ENCODE peak calls at places on chromosome 14, in nine cellular contexts. One of them, this sample, is unnamed.

GRCh38 chr14:67863223-67863622 is 43.6 kb downstream of the RAD51B start:
- DNase-seq in RWPE2: no peak
- DNase-seq in spleen: no peak
- DNase-seq in upper lobe of right lung: no peak
- DNase-seq in tibial nerve: no peak
- DNase-seq in ascending aorta: no peak
- DNase-seq in A549: no peak
- DNase-seq in fibroblast of lung: no peak
- DNase-seq in IMR-90: no peak
- DNase-seq in this sample: no peak

GRCh38 chr14:82963756-82964155 is 1430.1 kb upstream of the SEL1L start:
- DNase-seq in RWPE2: no peak
- DNase-seq in spleen: no peak
- DNase-seq in upper lobe of right lung: no peak
- DNase-seq in tibial nerve: no peak
- DNase-seq in ascending aorta: no peak
- DNase-seq in A549: no peak
- DNase-seq in fibroblast of lung: no peak
- DNase-seq in IMR-90: no peak
- DNase-seq in this sample: no peak

GRCh38 chr14:67556671-67557070 is 23.6 kb downstream of the PLEKHH1 start:
- DNase-seq in RWPE2: no peak
- DNase-seq in spleen: no peak
- DNase-seq in upper lobe of right lung: no peak
- DNase-seq in tibial nerve: no peak
- DNase-seq in ascending aorta: no peak
- DNase-seq in A549: no peak
- DNase-seq in fibroblast of lung: no peak
- DNase-seq in IMR-90: no peak
- DNase-seq in this sample: no peak

GRCh38 chr14:59301354-59301753 is 112.9 kb downstream of the DAAM1 start:
- DNase-seq in RWPE2: no peak
- DNase-seq in spleen: peak
- DNase-seq in upper lobe of right lung: no peak
- DNase-seq in tibial nerve: no peak
- DNase-seq in ascending aorta: no peak
- DNase-seq in A549: no peak
- DNase-seq in fibroblast of lung: no peak
- DNase-seq in IMR-90: no peak
- DNase-seq in this sample: peak

GRCh38 chr14:102775855-102776760 is 1.1 kb upstream of the TRAF3 start:
- DNase-seq in RWPE2: no peak
- DNase-seq in spleen: peak
- DNase-seq in upper lobe of right lung: no peak
- DNase-seq in tibial nerve: no peak
- DNase-seq in ascending aorta: no peak
- DNase-seq in A549: no peak
- DNase-seq in fibroblast of lung: peak
- DNase-seq in IMR-90: peak
- DNase-seq in this sample: no peak

GRCh38 chr14:77622562-77622961 is 6.1 kb upstream of the SPTLC2 start:
- DNase-seq in RWPE2: no peak
- DNase-seq in spleen: no peak
- DNase-seq in upper lobe of right lung: peak
- DNase-seq in tibial nerve: no peak
- DNase-seq in ascending aorta: no peak
- DNase-seq in A549: no peak
- DNase-seq in fibroblast of lung: no peak
- DNase-seq in IMR-90: no peak
- DNase-seq in this sample: no peak

GRCh38 chr14:56118611-56119181 is 485 bp downstream of the PELI2 start:
- DNase-seq in RWPE2: no peak
- DNase-seq in spleen: peak
- DNase-seq in upper lobe of right lung: peak
- DNase-seq in tibial nerve: peak
- DNase-seq in ascending aorta: no peak
- DNase-seq in A549: no peak
- DNase-seq in fibroblast of lung: no peak
- DNase-seq in IMR-90: no peak
- DNase-seq in this sample: no peak

GRCh38 chr14:85501751-85502150 is 28.2 kb upstream of the FLRT2 start:
- DNase-seq in RWPE2: no peak
- DNase-seq in spleen: no peak
- DNase-seq in upper lobe of right lung: no peak
- DNase-seq in tibial nerve: no peak
- DNase-seq in ascending aorta: no peak
- DNase-seq in A549: no peak
- DNase-seq in fibroblast of lung: no peak
- DNase-seq in IMR-90: no peak
- DNase-seq in this sample: no peak

GRCh38 chr14:39232554-39233415 is 930 bp upstream of the MIA2 start:
- DNase-seq in RWPE2: no peak
- DNase-seq in spleen: no peak
- DNase-seq in upper lobe of right lung: peak
- DNase-seq in tibial nerve: no peak
- DNase-seq in ascending aorta: no peak
- DNase-seq in A549: no peak
- DNase-seq in fibroblast of lung: peak
- DNase-seq in IMR-90: peak
- DNase-seq in this sample: peak

GRCh38 chr14:37048666-37049071 is 123.7 kb downstream of the SLC25A21 start:
- DNase-seq in RWPE2: no peak
- DNase-seq in spleen: no peak
- DNase-seq in upper lobe of right lung: no peak
- DNase-seq in tibial nerve: no peak
- DNase-seq in ascending aorta: no peak
- DNase-seq in A549: no peak
- DNase-seq in fibroblast of lung: peak
- DNase-seq in IMR-90: peak
- DNase-seq in this sample: no peak

GRCh38 chr14:106883218-106883692 is 1356.9 kb downstream of the TMEM121 start:
- DNase-seq in RWPE2: no peak
- DNase-seq in spleen: peak
- DNase-seq in upper lobe of right lung: no peak
- DNase-seq in tibial nerve: no peak
- DNase-seq in ascending aorta: no peak
- DNase-seq in A549: no peak
- DNase-seq in fibroblast of lung: no peak
- DNase-seq in IMR-90: no peak
- DNase-seq in this sample: peak

GRCh38 chr14:59359451-59360124 is 105.6 kb downstream of the GPR135 start:
- DNase-seq in RWPE2: no peak
- DNase-seq in spleen: no peak
- DNase-seq in upper lobe of right lung: no peak
- DNase-seq in tibial nerve: no peak
- DNase-seq in ascending aorta: no peak
- DNase-seq in A549: no peak
- DNase-seq in fibroblast of lung: peak
- DNase-seq in IMR-90: no peak
- DNase-seq in this sample: no peak

GRCh38 chr14:64673748-64674147 is 30.5 kb upstream of the PLEKHG3 start:
- DNase-seq in RWPE2: no peak
- DNase-seq in spleen: peak
- DNase-seq in upper lobe of right lung: no peak
- DNase-seq in tibial nerve: no peak
- DNase-seq in ascending aorta: no peak
- DNase-seq in A549: no peak
- DNase-seq in fibroblast of lung: peak
- DNase-seq in IMR-90: no peak
- DNase-seq in this sample: peak

GRCh38 chr14:58572092-58572853 is 65.5 kb upstream of the DACT1 start:
- DNase-seq in RWPE2: no peak
- DNase-seq in spleen: no peak
- DNase-seq in upper lobe of right lung: no peak
- DNase-seq in tibial nerve: no peak
- DNase-seq in ascending aorta: no peak
- DNase-seq in A549: peak
- DNase-seq in fibroblast of lung: peak
- DNase-seq in IMR-90: peak
- DNase-seq in this sample: no peak

GRCh38 chr14:74575507-74575906 is 36.5 kb downstream of the LTBP2 start:
- DNase-seq in RWPE2: no peak
- DNase-seq in spleen: peak
- DNase-seq in upper lobe of right lung: no peak
- DNase-seq in tibial nerve: no peak
- DNase-seq in ascending aorta: no peak
- DNase-seq in A549: no peak
- DNase-seq in fibroblast of lung: no peak
- DNase-seq in IMR-90: no peak
- DNase-seq in this sample: no peak
- H3K27ac ChIP-seq in RWPE2: peak
- H3K27ac ChIP-seq in spleen: no peak
- H3K27ac ChIP-seq in upper lobe of right lung: peak
- H3K27ac ChIP-seq in tibial nerve: peak
- H3K27ac ChIP-seq in ascending aorta: peak
- H3K27ac ChIP-seq in A549: peak
- H3K27ac ChIP-seq in fibroblast of lung: peak
- H3K27ac ChIP-seq in IMR-90: peak
- H3K27ac ChIP-seq in this sample: no peak

DNA sequence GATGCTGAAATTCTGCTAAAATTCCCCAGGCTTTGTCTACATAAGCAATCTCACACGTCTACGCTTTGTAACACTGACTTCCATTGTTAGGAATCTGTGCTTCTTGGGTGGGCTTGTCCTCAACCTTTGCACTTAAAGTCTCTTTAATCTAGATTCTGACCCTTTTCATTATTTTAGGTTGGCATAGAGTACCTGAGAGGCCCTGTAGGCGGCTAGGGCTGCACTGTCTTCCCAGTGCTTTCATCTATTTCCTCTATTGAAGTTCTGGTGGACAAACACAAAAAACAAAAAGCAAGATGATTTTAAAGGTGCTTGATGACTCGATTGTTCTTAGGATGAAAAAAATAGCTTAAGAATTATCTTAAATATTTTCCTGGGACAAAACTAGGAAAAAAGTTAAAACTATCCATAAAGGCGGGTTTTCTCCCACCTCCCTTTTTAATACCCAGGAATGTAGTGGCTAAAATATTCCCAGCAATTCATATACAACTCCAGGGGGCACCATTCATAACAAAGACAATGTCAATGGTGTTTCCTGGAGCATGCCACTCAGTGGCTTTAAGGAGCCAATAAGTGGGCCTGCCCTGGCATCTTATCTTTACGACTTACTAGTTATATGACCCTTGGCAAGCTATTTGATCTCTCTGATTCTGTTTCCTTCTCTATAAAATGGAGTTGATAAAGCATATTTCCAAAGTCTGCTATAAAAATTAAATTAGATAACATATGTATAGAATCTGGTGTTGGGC is 197.5 kb downstream of the STXBP6 start:
- DNase-seq in RWPE2: no peak
- DNase-seq in spleen: no peak
- DNase-seq in upper lobe of right lung: no peak
- DNase-seq in tibial nerve: no peak
- DNase-seq in ascending aorta: no peak
- DNase-seq in A549: no peak
- DNase-seq in fibroblast of lung: no peak
- DNase-seq in IMR-90: no peak
- DNase-seq in this sample: no peak
- TF ChIP-seq CTCF in RWPE2: no peak
- TF ChIP-seq CTCF in spleen: no peak
- TF ChIP-seq CTCF in upper lobe of right lung: no peak
- TF ChIP-seq CTCF in tibial nerve: no peak
- TF ChIP-seq CTCF in ascending aorta: no peak
- TF ChIP-seq CTCF in A549: no peak
- TF ChIP-seq CTCF in fibroblast of lung: no peak
- TF ChIP-seq CTCF in IMR-90: no peak
- TF ChIP-seq CTCF in this sample: no peak

DNA sequence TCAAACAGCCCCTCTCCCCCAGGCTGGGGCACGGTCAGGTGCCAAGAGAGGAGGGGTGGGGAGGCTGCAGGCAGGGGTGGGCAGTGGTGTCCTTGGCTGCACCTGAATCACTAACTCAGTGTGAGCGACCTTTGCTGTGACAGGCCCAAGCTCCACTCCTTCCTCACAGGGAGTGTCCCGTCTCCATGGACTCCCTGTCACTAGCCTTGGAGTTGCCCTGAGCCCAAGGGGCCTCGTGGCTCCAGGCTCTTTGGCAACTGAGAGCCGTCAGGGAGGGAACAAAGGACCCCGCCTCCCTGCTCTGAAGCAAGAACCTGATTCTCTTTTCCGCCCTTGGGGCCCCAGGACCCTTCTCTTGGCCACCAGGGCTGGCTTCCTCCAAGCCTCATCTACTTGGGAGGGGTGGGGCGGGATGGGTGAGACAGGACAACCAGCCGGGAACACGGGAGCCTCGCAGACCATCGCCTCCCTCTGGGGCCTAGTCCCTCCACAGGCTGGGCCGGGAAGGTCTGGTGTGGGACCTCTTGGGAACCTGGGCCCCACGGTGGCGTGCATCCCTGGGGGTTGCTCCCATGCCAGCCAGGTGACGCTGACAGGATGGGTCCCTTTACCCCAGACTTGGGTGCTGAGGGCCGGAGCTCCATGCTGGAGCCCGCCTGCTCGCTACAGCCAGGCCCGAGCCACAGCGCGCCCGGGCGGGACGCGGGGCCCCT is 935 bp upstream of the ADSS1 start:
- DNase-seq in RWPE2: no peak
- DNase-seq in spleen: no peak
- DNase-seq in upper lobe of right lung: no peak
- DNase-seq in tibial nerve: no peak
- DNase-seq in ascending aorta: no peak
- DNase-seq in A549: peak
- DNase-seq in fibroblast of lung: no peak
- DNase-seq in IMR-90: no peak
- DNase-seq in this sample: peak
- H3K4me3 ChIP-seq in RWPE2: peak
- H3K4me3 ChIP-seq in spleen: peak
- H3K4me3 ChIP-seq in upper lobe of right lung: peak
- H3K4me3 ChIP-seq in tibial nerve: peak
- H3K4me3 ChIP-seq in ascending aorta: peak
- H3K4me3 ChIP-seq in A549: no peak
- H3K4me3 ChIP-seq in fibroblast of lung: no peak
- H3K4me3 ChIP-seq in IMR-90: no peak
- H3K4me3 ChIP-seq in this sample: peak

GRCh38 chr14:54652188-54652889 is 85.4 kb downstream of the SAMD4A start:
- DNase-seq in RWPE2: peak
- DNase-seq in spleen: no peak
- DNase-seq in upper lobe of right lung: peak
- DNase-seq in tibial nerve: peak
- DNase-seq in ascending aorta: peak
- DNase-seq in A549: peak
- DNase-seq in fibroblast of lung: peak
- DNase-seq in IMR-90: peak
- DNase-seq in this sample: no peak

GRCh38 chr14:54653764-54654469 is 87.0 kb downstream of the SAMD4A start:
- DNase-seq in RWPE2: no peak
- DNase-seq in spleen: peak
- DNase-seq in upper lobe of right lung: no peak
- DNase-seq in tibial nerve: peak
- DNase-seq in ascending aorta: no peak
- DNase-seq in A549: peak
- DNase-seq in fibroblast of lung: peak
- DNase-seq in IMR-90: peak
- DNase-seq in this sample: no peak

GRCh38 chr14:54651649-54652048 is 84.7 kb downstream of the SAMD4A start:
- DNase-seq in RWPE2: no peak
- DNase-seq in spleen: no peak
- DNase-seq in upper lobe of right lung: no peak
- DNase-seq in tibial nerve: no peak
- DNase-seq in ascending aorta: no peak
- DNase-seq in A549: no peak
- DNase-seq in fibroblast of lung: peak
- DNase-seq in IMR-90: no peak
- DNase-seq in this sample: no peak

GRCh38 chr14:54652890-54653201 is 85.9 kb downstream of the SAMD4A start:
- DNase-seq in RWPE2: no peak
- DNase-seq in spleen: no peak
- DNase-seq in upper lobe of right lung: no peak
- DNase-seq in tibial nerve: no peak
- DNase-seq in ascending aorta: no peak
- DNase-seq in A549: no peak
- DNase-seq in fibroblast of lung: no peak
- DNase-seq in IMR-90: no peak
- DNase-seq in this sample: no peak

GRCh38 chr14:54654600-54654999 is 87.7 kb downstream of the SAMD4A start:
- DNase-seq in RWPE2: no peak
- DNase-seq in spleen: no peak
- DNase-seq in upper lobe of right lung: no peak
- DNase-seq in tibial nerve: no peak
- DNase-seq in ascending aorta: no peak
- DNase-seq in A549: no peak
- DNase-seq in fibroblast of lung: no peak
- DNase-seq in IMR-90: no peak
- DNase-seq in this sample: no peak
- H3K27ac ChIP-seq in RWPE2: peak
- H3K27ac ChIP-seq in spleen: peak
- H3K27ac ChIP-seq in upper lobe of right lung: no peak
- H3K27ac ChIP-seq in tibial nerve: peak
- H3K27ac ChIP-seq in ascending aorta: peak
- H3K27ac ChIP-seq in A549: peak
- H3K27ac ChIP-seq in fibroblast of lung: peak
- H3K27ac ChIP-seq in IMR-90: no peak
- H3K27ac ChIP-seq in this sample: no peak

This sample was measured in HL-60.